ENCODE peak calls at places on chromosomes 7 and 10, in eight cellular contexts. One of them, this sample, is unnamed.

GRCh38 chr7:31688347-31688746 is 1.3 kb downstream of the PPP1R17 start:
- DNase-seq in foreskin fibroblast: no peak
- DNase-seq in CD4-positive, alpha-beta T cell: no peak
- DNase-seq in ELR: no peak
- DNase-seq in esophagus squamous epithelium: no peak
- DNase-seq in activated CD4-positive, alpha-beta T cell treated with anti-CD3 and anti-CD28 coated beads for 36 hours: no peak
- DNase-seq in activated CD8-positive, alpha-beta memory T cell treated with anti-CD3 and anti-CD28 coated beads, Interleukin-2, amount 50 U/mL, for 48 hours: no peak
- DNase-seq in stimulated activated CD8-positive, alpha-beta memory T cell treated with anti-CD3 and anti-CD28 coated beads, Interleukin-4, amount 100 ng/mL, for 24 hours: no peak
- DNase-seq in this sample: no peak

GRCh38 chr10:103327906-103328305 is 23.0 kb downstream of the PCGF6 start:
- DNase-seq in foreskin fibroblast: no peak
- DNase-seq in CD4-positive, alpha-beta T cell: no peak
- DNase-seq in ELR: no peak
- DNase-seq in esophagus squamous epithelium: no peak
- DNase-seq in activated CD4-positive, alpha-beta T cell treated with anti-CD3 and anti-CD28 coated beads for 36 hours: no peak
- DNase-seq in activated CD8-positive, alpha-beta memory T cell treated with anti-CD3 and anti-CD28 coated beads, Interleukin-2, amount 50 U/mL, for 48 hours: no peak
- DNase-seq in stimulated activated CD8-positive, alpha-beta memory T cell treated with anti-CD3 and anti-CD28 coated beads, Interleukin-4, amount 100 ng/mL, for 24 hours: no peak
- DNase-seq in this sample: no peak

GRCh38 chr10:19922236-19922963 is 106.2 kb downstream of the PLXDC2 start:
- DNase-seq in foreskin fibroblast: peak
- DNase-seq in CD4-positive, alpha-beta T cell: no peak
- DNase-seq in ELR: no peak
- DNase-seq in esophagus squamous epithelium: no peak
- DNase-seq in activated CD4-positive, alpha-beta T cell treated with anti-CD3 and anti-CD28 coated beads for 36 hours: no peak
- DNase-seq in activated CD8-positive, alpha-beta memory T cell treated with anti-CD3 and anti-CD28 coated beads, Interleukin-2, amount 50 U/mL, for 48 hours: no peak
- DNase-seq in stimulated activated CD8-positive, alpha-beta memory T cell treated with anti-CD3 and anti-CD28 coated beads, Interleukin-4, amount 100 ng/mL, for 24 hours: no peak
- DNase-seq in this sample: peak

GRCh38 chr7:142797799-142798377 is 27.1 kb downstream of the PRSS2 start:
- DNase-seq in foreskin fibroblast: no peak
- DNase-seq in CD4-positive, alpha-beta T cell: no peak
- DNase-seq in ELR: no peak
- DNase-seq in esophagus squamous epithelium: no peak
- DNase-seq in activated CD4-positive, alpha-beta T cell treated with anti-CD3 and anti-CD28 coated beads for 36 hours: peak
- DNase-seq in activated CD8-positive, alpha-beta memory T cell treated with anti-CD3 and anti-CD28 coated beads, Interleukin-2, amount 50 U/mL, for 48 hours: no peak
- DNase-seq in stimulated activated CD8-positive, alpha-beta memory T cell treated with anti-CD3 and anti-CD28 coated beads, Interleukin-4, amount 100 ng/mL, for 24 hours: no peak
- DNase-seq in this sample: no peak

GRCh38 chr10:93742633-93743349 is 14.9 kb upstream of the LGI1 start:
- DNase-seq in foreskin fibroblast: no peak
- DNase-seq in CD4-positive, alpha-beta T cell: no peak
- DNase-seq in ELR: peak
- DNase-seq in esophagus squamous epithelium: no peak
- DNase-seq in activated CD4-positive, alpha-beta T cell treated with anti-CD3 and anti-CD28 coated beads for 36 hours: no peak
- DNase-seq in activated CD8-positive, alpha-beta memory T cell treated with anti-CD3 and anti-CD28 coated beads, Interleukin-2, amount 50 U/mL, for 48 hours: no peak
- DNase-seq in stimulated activated CD8-positive, alpha-beta memory T cell treated with anti-CD3 and anti-CD28 coated beads, Interleukin-4, amount 100 ng/mL, for 24 hours: no peak
- DNase-seq in this sample: no peak

GRCh38 chr10:72009430-72010081 is 45.4 kb downstream of the CHST3 start:
- DNase-seq in foreskin fibroblast: peak
- DNase-seq in CD4-positive, alpha-beta T cell: no peak
- DNase-seq in ELR: peak
- DNase-seq in esophagus squamous epithelium: no peak
- DNase-seq in activated CD4-positive, alpha-beta T cell treated with anti-CD3 and anti-CD28 coated beads for 36 hours: no peak
- DNase-seq in activated CD8-positive, alpha-beta memory T cell treated with anti-CD3 and anti-CD28 coated beads, Interleukin-2, amount 50 U/mL, for 48 hours: no peak
- DNase-seq in stimulated activated CD8-positive, alpha-beta memory T cell treated with anti-CD3 and anti-CD28 coated beads, Interleukin-4, amount 100 ng/mL, for 24 hours: no peak
- DNase-seq in this sample: peak

GRCh38 chr7:29224726-29225125 is 30.2 kb downstream of the CHN2 start:
- DNase-seq in foreskin fibroblast: no peak
- DNase-seq in CD4-positive, alpha-beta T cell: no peak
- DNase-seq in ELR: peak
- DNase-seq in esophagus squamous epithelium: no peak
- DNase-seq in activated CD4-positive, alpha-beta T cell treated with anti-CD3 and anti-CD28 coated beads for 36 hours: no peak
- DNase-seq in activated CD8-positive, alpha-beta memory T cell treated with anti-CD3 and anti-CD28 coated beads, Interleukin-2, amount 50 U/mL, for 48 hours: no peak
- DNase-seq in stimulated activated CD8-positive, alpha-beta memory T cell treated with anti-CD3 and anti-CD28 coated beads, Interleukin-4, amount 100 ng/mL, for 24 hours: no peak
- DNase-seq in this sample: peak

GRCh38 chr10:38119038-38119437 is 24.9 kb downstream of the ZNF37A start:
- DNase-seq in foreskin fibroblast: no peak
- DNase-seq in CD4-positive, alpha-beta T cell: no peak
- DNase-seq in ELR: no peak
- DNase-seq in esophagus squamous epithelium: no peak
- DNase-seq in activated CD4-positive, alpha-beta T cell treated with anti-CD3 and anti-CD28 coated beads for 36 hours: no peak
- DNase-seq in activated CD8-positive, alpha-beta memory T cell treated with anti-CD3 and anti-CD28 coated beads, Interleukin-2, amount 50 U/mL, for 48 hours: no peak
- DNase-seq in stimulated activated CD8-positive, alpha-beta memory T cell treated with anti-CD3 and anti-CD28 coated beads, Interleukin-4, amount 100 ng/mL, for 24 hours: no peak
- DNase-seq in this sample: no peak

GRCh38 chr7:94087664-94088352 is 83.7 kb upstream of the BET1 start:
- DNase-seq in foreskin fibroblast: peak
- DNase-seq in CD4-positive, alpha-beta T cell: peak
- DNase-seq in ELR: peak
- DNase-seq in esophagus squamous epithelium: no peak
- DNase-seq in activated CD4-positive, alpha-beta T cell treated with anti-CD3 and anti-CD28 coated beads for 36 hours: peak
- DNase-seq in activated CD8-positive, alpha-beta memory T cell treated with anti-CD3 and anti-CD28 coated beads, Interleukin-2, amount 50 U/mL, for 48 hours: no peak
- DNase-seq in stimulated activated CD8-positive, alpha-beta memory T cell treated with anti-CD3 and anti-CD28 coated beads, Interleukin-4, amount 100 ng/mL, for 24 hours: peak
- DNase-seq in this sample: peak

GRCh38 chr10:110218627-110219026 is 11.2 kb downstream of the MXI1 start:
- DNase-seq in foreskin fibroblast: no peak
- DNase-seq in CD4-positive, alpha-beta T cell: no peak
- DNase-seq in ELR: no peak
- DNase-seq in esophagus squamous epithelium: no peak
- DNase-seq in activated CD4-positive, alpha-beta T cell treated with anti-CD3 and anti-CD28 coated beads for 36 hours: peak
- DNase-seq in activated CD8-positive, alpha-beta memory T cell treated with anti-CD3 and anti-CD28 coated beads, Interleukin-2, amount 50 U/mL, for 48 hours: no peak
- DNase-seq in stimulated activated CD8-positive, alpha-beta memory T cell treated with anti-CD3 and anti-CD28 coated beads, Interleukin-4, amount 100 ng/mL, for 24 hours: no peak
- DNase-seq in this sample: peak

GRCh38 chr7:155867280-155867679 is 55.0 kb upstream of the SHH start:
- DNase-seq in foreskin fibroblast: no peak
- DNase-seq in CD4-positive, alpha-beta T cell: no peak
- DNase-seq in ELR: no peak
- DNase-seq in esophagus squamous epithelium: no peak
- DNase-seq in activated CD4-positive, alpha-beta T cell treated with anti-CD3 and anti-CD28 coated beads for 36 hours: no peak
- DNase-seq in activated CD8-positive, alpha-beta memory T cell treated with anti-CD3 and anti-CD28 coated beads, Interleukin-2, amount 50 U/mL, for 48 hours: no peak
- DNase-seq in stimulated activated CD8-positive, alpha-beta memory T cell treated with anti-CD3 and anti-CD28 coated beads, Interleukin-4, amount 100 ng/mL, for 24 hours: no peak
- DNase-seq in this sample: no peak

GRCh38 chr10:11107953-11108352 is 90.3 kb downstream of the CELF2 start:
- DNase-seq in foreskin fibroblast: no peak
- DNase-seq in CD4-positive, alpha-beta T cell: no peak
- DNase-seq in ELR: no peak
- DNase-seq in esophagus squamous epithelium: no peak
- DNase-seq in activated CD4-positive, alpha-beta T cell treated with anti-CD3 and anti-CD28 coated beads for 36 hours: no peak
- DNase-seq in activated CD8-positive, alpha-beta memory T cell treated with anti-CD3 and anti-CD28 coated beads, Interleukin-2, amount 50 U/mL, for 48 hours: no peak
- DNase-seq in stimulated activated CD8-positive, alpha-beta memory T cell treated with anti-CD3 and anti-CD28 coated beads, Interleukin-4, amount 100 ng/mL, for 24 hours: no peak
- DNase-seq in this sample: no peak

GRCh38 chr10:118496525-118496924 is 98.9 kb downstream of the PRLHR start:
- DNase-seq in foreskin fibroblast: no peak
- DNase-seq in CD4-positive, alpha-beta T cell: no peak
- DNase-seq in ELR: no peak
- DNase-seq in esophagus squamous epithelium: no peak
- DNase-seq in activated CD4-positive, alpha-beta T cell treated with anti-CD3 and anti-CD28 coated beads for 36 hours: no peak
- DNase-seq in activated CD8-positive, alpha-beta memory T cell treated with anti-CD3 and anti-CD28 coated beads, Interleukin-2, amount 50 U/mL, for 48 hours: no peak
- DNase-seq in stimulated activated CD8-positive, alpha-beta memory T cell treated with anti-CD3 and anti-CD28 coated beads, Interleukin-4, amount 100 ng/mL, for 24 hours: no peak
- DNase-seq in this sample: no peak

This sample was measured in epithelial cell of esophagus.